ENCODE peak calls at places on chromosomes 1 and 21, in four cellular contexts. G is HepG2, K is vagina, B is transverse colon. M is an unnamed sample.

GRCh38 chr1:203295796-203296195 is 9.5 kb upstream of the BTG2 start:
- DNase-seq in G (no peak), K (no peak), B (no peak), M (no peak)

GRCh38 chr1:8443558-8444194 is 125.8 kb downstream of the SLC45A1 start:
- DNase-seq in G (no peak), K (no peak), B (no peak), M (no peak)

GRCh38 chr1:213723187-213723586 is 264.6 kb upstream of the PROX1 start:
- DNase-seq in G (no peak), K (no peak), B (no peak), M (no peak)

GRCh38 chr1:208524376-208524775 is 280.2 kb upstream of the PLXNA2 start:
- DNase-seq in G (no peak), K (no peak), B (no peak), M (no peak)

GRCh38 chr1:40873863-40874472 is 11.8 kb upstream of the CITED4 start:
- DNase-seq in G (no peak), K (no peak), B (no peak), M (no peak)

GRCh38 chr1:55716151-55716550 is 501.0 kb upstream of the USP24 start:
- DNase-seq in G (no peak), K (no peak), B (no peak), M (no peak)

GRCh38 chr1:110243581-110243980 is 33.5 kb downstream of the KCNC4 start:
- DNase-seq in G (no peak), K (no peak), B (no peak), M (peak)

GRCh38 chr21:44944596-44944995 is 4.8 kb downstream of the SLX9 start:
- DNase-seq in G (no peak), K (no peak), B (no peak), M (no peak)

GRCh38 chr21:27787046-27787445 is 820.2 kb upstream of the ADAMTS5 start:
- DNase-seq in G (no peak), K (no peak), B (no peak), M (no peak)

GRCh38 chr1:182295697-182296096 is 95.9 kb downstream of the GLUL start:
- DNase-seq in G (no peak), K (no peak), B (no peak), M (no peak)

GRCh38 chr1:95005584-95005983 is 67.2 kb downstream of the ALG14 start:
- DNase-seq in G (no peak), K (no peak), B (no peak), M (no peak)

GRCh38 chr1:212607206-212607923 is 1.2 kb upstream of the ATF3 start:
- DNase-seq in G (no peak), K (no peak), B (peak), M (peak)

GRCh38 chr1:245600658-245601057 is 445.9 kb downstream of the KIF26B start:
- DNase-seq in G (no peak), K (no peak), B (no peak), M (no peak)

GRCh38 chr21:33393348-33393747 is 9.9 kb upstream of the IFNGR2 start:
- DNase-seq in G (no peak), K (no peak), B (no peak), M (no peak)
- TF ChIP-seq POLR2A in G (no peak), K (no peak), B (no peak), M (no peak)

GRCh38 chr1:27402349-27402754 is 9.9 kb downstream of the GPR3 start:
- DNase-seq in G (peak), K (no peak), B (peak), M (peak)
- TF ChIP-seq POLR2AphosphoS5 in G (peak), K (peak), B (peak), M (peak)

GRCh38 chr1:92993581-92993980 is 32.3 kb upstream of the DIPK1A start:
- DNase-seq in G (no peak), K (no peak), B (no peak), M (no peak)

GRCh38 chr1:92996131-92996463 is 34.8 kb upstream of the DIPK1A start:
- DNase-seq in G (no peak), K (no peak), B (no peak), M (no peak)

GRCh38 chr1:92994105-92994712 is 32.9 kb upstream of the DIPK1A start:
- DNase-seq in G (peak), K (no peak), B (peak), M (peak)

GRCh38 chr1:92992877-92993276 is 31.6 kb upstream of the DIPK1A start:
- DNase-seq in G (no peak), K (no peak), B (no peak), M (no peak)

DNA sequence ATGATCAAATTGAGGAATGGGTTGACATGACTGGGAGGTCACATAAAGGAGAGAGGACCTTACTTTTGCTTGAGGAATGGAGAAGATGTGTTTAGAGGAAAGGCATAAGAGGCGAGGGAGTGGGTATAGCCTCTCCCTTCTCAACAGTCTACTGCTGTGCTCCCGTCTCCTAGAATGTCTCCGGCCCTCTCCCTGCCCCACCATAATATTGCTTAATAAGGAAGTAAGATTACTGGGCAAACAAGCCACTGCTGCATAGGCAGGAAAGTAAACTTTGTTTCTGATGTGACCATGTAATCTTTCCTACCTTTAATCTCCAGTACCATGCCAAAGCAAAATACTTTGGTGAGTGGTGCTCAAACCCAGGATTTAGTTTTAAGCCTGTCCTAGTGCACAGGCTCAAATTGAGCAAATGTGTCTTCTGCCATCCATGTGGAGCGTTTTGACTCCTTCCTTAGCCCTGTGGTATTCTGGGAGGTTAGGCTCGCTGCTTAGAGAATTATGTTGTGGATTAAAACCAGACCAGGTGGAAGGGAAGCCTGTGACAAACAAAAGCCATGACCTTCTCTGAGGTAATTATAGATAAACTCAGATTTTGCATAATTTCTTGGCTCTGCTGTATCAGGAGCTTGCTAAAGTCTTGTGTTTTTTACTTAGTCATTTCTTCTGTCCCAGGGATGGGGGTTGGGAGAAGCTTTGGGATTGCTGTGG is 34.3 kb upstream of the DIPK1A start:
- DNase-seq in G (no peak), K (no peak), B (peak), M (peak)
- H3K27ac ChIP-seq in G (no peak), K (no peak), B (peak), M (no peak)

DNA sequence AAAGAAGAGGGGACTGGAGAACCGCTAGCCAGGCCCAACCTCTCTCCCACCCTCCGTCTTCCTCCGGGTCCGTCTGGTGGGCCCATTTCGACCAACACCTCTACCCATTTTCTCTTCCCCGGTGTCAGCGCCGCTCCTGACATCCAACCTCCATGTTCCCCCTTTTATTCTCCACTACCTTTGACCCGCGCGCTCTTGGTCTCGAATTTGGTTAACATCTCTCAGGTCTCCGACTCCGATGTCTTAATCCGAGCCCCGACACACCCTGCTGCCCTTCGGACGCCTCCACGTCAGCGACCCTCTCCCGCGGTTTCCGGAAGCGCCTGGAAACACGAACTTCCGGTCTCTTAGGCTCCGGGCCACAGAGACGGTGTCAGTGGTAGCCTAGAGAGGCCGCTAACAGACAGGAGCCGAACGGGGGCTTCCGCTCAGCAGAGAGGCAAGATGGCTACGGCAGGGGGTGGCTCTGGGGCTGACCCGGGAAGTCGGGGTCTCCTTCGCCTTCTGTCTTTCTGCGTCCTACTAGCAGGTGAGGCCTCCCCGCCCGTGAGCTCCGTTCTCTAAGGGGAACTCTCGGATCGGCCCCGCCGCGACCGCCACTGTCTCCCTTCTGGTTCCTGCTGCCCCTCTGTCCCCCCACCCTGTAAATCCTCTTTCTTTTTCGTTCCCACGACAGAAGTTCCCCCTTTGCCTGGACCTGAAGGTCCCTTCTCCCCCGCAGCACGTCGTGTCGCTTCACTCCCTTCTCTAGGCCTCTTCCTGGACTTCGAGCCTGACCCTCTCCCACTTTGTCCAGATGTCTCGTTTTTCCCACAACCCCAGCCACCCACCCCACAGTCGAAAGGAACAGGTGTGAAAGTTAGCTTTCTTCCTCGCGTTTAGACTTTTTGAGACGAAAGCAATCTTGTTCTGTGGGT is at the start of the genes COPA and NCSTN:
- DNase-seq in G (peak), K (no peak), B (peak), M (peak)
- TF ChIP-seq POLR2A in G (peak), K (no peak), B (peak), M (peak)

DNA sequence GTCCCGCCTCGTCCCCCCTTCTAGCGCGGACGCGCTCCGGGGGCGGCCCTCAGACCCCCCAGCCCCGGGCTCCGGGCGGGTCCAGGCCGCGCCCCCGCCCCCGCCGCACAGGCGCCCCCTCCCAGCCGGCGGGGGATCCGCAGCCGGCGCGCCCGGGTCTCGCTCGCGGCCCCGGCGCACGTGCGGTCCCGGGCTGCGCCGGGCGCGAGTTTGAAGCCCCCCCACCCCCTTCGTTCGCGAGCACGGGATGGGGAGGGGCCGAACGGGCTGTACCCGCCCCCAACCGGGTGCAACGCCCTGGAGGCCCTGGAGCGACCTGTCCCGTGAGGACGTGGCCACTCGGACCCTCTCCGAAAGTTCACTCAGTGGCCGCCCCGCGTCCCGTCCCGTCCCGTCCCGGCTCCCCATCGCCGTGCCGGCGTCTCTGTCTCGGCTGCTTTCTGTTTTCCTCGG is 796 bp downstream of the PTPRF start:
- DNase-seq in G (no peak), K (no peak), B (peak), M (peak)
- TF ChIP-seq POLR2AphosphoS5 in G (no peak), K (no peak), B (peak), M (peak)

GRCh38 chr1:31625561-31626272 is 8.2 kb downstream of the HCRTR1 start:
- DNase-seq in G (no peak), K (no peak), B (no peak), M (no peak)
- H3K27ac ChIP-seq in G (no peak), K (no peak), B (no peak), M (no peak)

GRCh38 chr1:43221256-43221778 is 48.5 kb upstream of the TMEM125 start:
- DNase-seq in G (no peak), K (no peak), B (no peak), M (no peak)
- TF ChIP-seq POLR2A in G (no peak), K (no peak), B (no peak), M (no peak)

GRCh38 chr1:66704177-66704880 is 47.9 kb upstream of the DYNLT5 start:
- DNase-seq in G (no peak), K (no peak), B (no peak), M (no peak)
- TF ChIP-seq POLR2AphosphoS5 in G (no peak), K (no peak), B (no peak), M (no peak)